ENCODE peak calls at places on chromosomes 6 and 20, in eight cellular contexts. W is esophagus squamous epithelium, X is IMR-90, B is breast epithelium, M is body of pancreas, Z is adrenal gland, Q is H1, P is Peyer's patch. J is an unnamed sample.

GRCh38 chr20:24493661-24494459 is 24.4 kb downstream of the SYNDIG1 start:
- DNase-seq in W (no peak), P (no peak), M (no peak), B (no peak), Q (no peak), X (no peak), Z (no peak), J (no peak)

GRCh38 chr6:13014551-13015378 is 298.2 kb downstream of the PHACTR1 start:
- DNase-seq in B (no peak), Q (peak), Z (no peak), W (no peak), P (no peak), M (peak), X (no peak), J (no peak)

GRCh38 chr6:104648347-104648746 is 211.4 kb downstream of the HACE1 start:
- DNase-seq in M (no peak), Q (no peak), X (no peak), B (no peak), W (no peak), Z (no peak), P (no peak), J (no peak)

GRCh38 chr20:25139061-25139705 is 56.3 kb upstream of the ENTPD6 start:
- DNase-seq in X (no peak), Z (no peak), P (no peak), W (no peak), B (no peak), Q (no peak), M (no peak), J (no peak)

GRCh38 chr6:135052939-135053338 is 1.7 kb downstream of the HBS1L start:
- DNase-seq in W (no peak), P (no peak), X (no peak), B (no peak), Z (no peak), Q (no peak), M (no peak), J (no peak)

GRCh38 chr6:37024665-37025337 is 19.3 kb downstream of the FGD2 start:
- DNase-seq in Q (no peak), M (peak), Z (peak), X (peak), B (no peak), P (no peak), W (no peak), J (no peak)

GRCh38 chr20:23180451-23180921 is 94.4 kb upstream of the CD93 start:
- DNase-seq in M (no peak), Z (no peak), B (no peak), W (no peak), X (no peak), P (no peak), Q (no peak), J (no peak)

GRCh38 chr6:16334671-16335070 is 96.3 kb downstream of the GMPR start:
- DNase-seq in B (no peak), X (peak), W (no peak), Z (peak), P (no peak), Q (no peak), M (peak), J (peak)

GRCh38 chr6:149990672-149991402 is 27.1 kb downstream of the ULBP1 start:
- DNase-seq in Q (peak), B (peak), W (no peak), Z (peak), X (no peak), M (no peak), P (peak), J (peak)

GRCh38 chr6:112232845-112233256 is 21.5 kb downstream of the LAMA4 start:
- DNase-seq in X (peak), B (no peak), Z (peak), W (no peak), Q (no peak), M (no peak), P (no peak), J (no peak)

GRCh38 chr6:111988926-111989325 is 65.0 kb upstream of the CCN6 start:
- DNase-seq in W (no peak), B (no peak), M (no peak), P (no peak), Q (no peak), Z (no peak), X (no peak), J (no peak)

GRCh38 chr6:75600694-75601265 is 900 bp upstream of the SENP6 start:
- DNase-seq in Q (no peak), Z (no peak), M (no peak), X (no peak), P (no peak), B (no peak), W (no peak), J (no peak)

GRCh38 chr6:113903666-113904330 is 46.7 kb downstream of the MARCKS start:
- DNase-seq in Q (no peak), W (no peak), Z (peak), X (peak), P (no peak), B (no peak), M (peak), J (peak)

GRCh38 chr6:70060680-70061079 is 194.3 kb downstream of the COL19A1 start:
- DNase-seq in Z (no peak), B (no peak), M (no peak), X (no peak), P (no peak), W (no peak), Q (no peak), J (no peak)

GRCh38 chr6:126039284-126039683 is 52.9 kb downstream of the TRMT11 start:
- DNase-seq in Q (no peak), B (no peak), X (peak), P (no peak), W (no peak), Z (no peak), M (no peak), J (no peak)

GRCh38 chr6:161439093-161439492 is 165.2 kb upstream of the AGPAT4 start:
- DNase-seq in P (no peak), X (peak), Q (no peak), Z (peak), B (peak), M (peak), W (no peak), J (peak)

GRCh38 chr6:41021832-41022231 is 17.2 kb downstream of the UNC5CL start:
- DNase-seq in W (no peak), X (peak), B (no peak), P (no peak), Q (no peak), Z (peak), M (peak), J (no peak)

GRCh38 chr6:155132617-155133016 is 131.2 kb upstream of the CLDN20 start:
- DNase-seq in B (no peak), Z (no peak), X (no peak), P (no peak), W (no peak), Q (no peak), M (no peak), J (no peak)

GRCh38 chr6:2471474-2471873 is 226.1 kb upstream of the GMDS start:
- DNase-seq in X (no peak), Z (no peak), W (no peak), Q (no peak), P (no peak), B (no peak), M (no peak), J (no peak)

GRCh38 chr6:167976708-167977107 is 20.8 kb upstream of the KIF25 start:
- DNase-seq in M (no peak), P (no peak), Z (no peak), W (no peak), X (no peak), B (no peak), Q (no peak), J (no peak)

GRCh38 chr6:113875470-113875869 is 18.3 kb downstream of the MARCKS start:
- DNase-seq in B (no peak), W (no peak), Z (no peak), P (no peak), Q (no peak), X (peak), M (no peak), J (no peak)

GRCh38 chr20:32189691-32190607 is 17.6 kb downstream of the PLAGL2 start:
- DNase-seq in P (peak), Z (peak), X (peak), Q (peak), W (no peak), B (peak), M (peak), J (no peak)

GRCh38 chr6:48928937-48929336 is 534.1 kb downstream of the MMUT start:
- DNase-seq in B (no peak), W (no peak), Q (no peak), Z (no peak), X (no peak), P (no peak), M (no peak), J (no peak)

GRCh38 chr20:52039746-52040145 is 151.8 kb downstream of the ZFP64 start:
- DNase-seq in X (no peak), B (no peak), M (no peak), P (no peak), W (no peak), Z (no peak), Q (no peak), J (no peak)

GRCh38 chr20:51447097-51447764 is 95.3 kb downstream of the NFATC2 start:
- DNase-seq in X (peak), W (no peak), B (peak), Q (no peak), P (peak), M (peak), Z (no peak), J (peak)

GRCh38 chr20:53224851-53225250 is 252.7 kb downstream of the TSHZ2 start:
- DNase-seq in M (no peak), B (no peak), Z (no peak), W (no peak), P (no peak), Q (no peak), X (peak), J (no peak)
- TF ChIP-seq POLR2A in M (no peak), B (no peak), Z (no peak), W (no peak), P (no peak), Q (no peak), X (no peak), J (no peak)

DNA sequence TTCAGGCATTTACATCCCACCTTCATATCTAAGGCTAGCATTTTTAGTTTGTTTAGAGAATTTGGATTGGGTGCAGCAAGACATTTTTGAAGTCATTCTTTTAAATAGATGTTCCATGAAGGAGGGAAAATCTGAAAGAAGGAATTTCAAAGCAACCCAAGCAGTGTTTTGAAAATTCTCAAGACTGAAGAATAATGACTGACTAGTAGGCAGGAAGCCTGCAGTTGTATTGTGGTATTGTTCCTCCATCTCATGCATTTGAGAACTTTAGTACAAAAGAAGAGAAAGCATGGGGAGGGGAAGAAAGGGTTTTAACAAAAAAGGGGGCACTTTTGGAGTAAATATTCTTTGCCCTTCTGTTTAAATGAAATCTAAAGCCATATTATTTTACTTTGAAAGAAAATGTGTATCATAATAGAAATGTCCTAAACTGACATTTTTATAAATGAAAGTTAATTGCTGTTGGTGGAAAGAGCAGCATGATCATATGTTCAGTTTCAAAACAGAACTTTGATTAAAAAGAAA is 6.6 kb downstream of the NCOA3 start:
- DNase-seq in B (no peak), Z (no peak), X (no peak), Q (no peak), W (no peak), M (no peak), P (no peak), J (no peak)
- TF ChIP-seq CTCF in B (no peak), Z (no peak), X (no peak), Q (no peak), W (no peak), M (no peak), P (no peak), J (no peak)

GRCh38 chr20:652611-653109 is 340 bp downstream of the SRXN1 start:
- DNase-seq in Z (no peak), M (peak), X (peak), B (no peak), W (no peak), Q (no peak), P (no peak), J (no peak)

GRCh38 chr20:651713-652610 is 1.0 kb downstream of the SRXN1 start:
- DNase-seq in X (no peak), B (no peak), W (no peak), Z (peak), P (no peak), M (no peak), Q (no peak), J (no peak)

GRCh38 chr20:654427-654770 is 1.4 kb upstream of the SRXN1 start:
- DNase-seq in W (no peak), Q (no peak), X (no peak), M (no peak), B (no peak), Z (no peak), P (no peak), J (no peak)

GRCh38 chr20:653590-654426 is 808 bp upstream of the SRXN1 start:
- DNase-seq in Z (no peak), M (no peak), Q (no peak), X (no peak), W (no peak), P (no peak), B (no peak), J (no peak)

GRCh38 chr20:653110-653589 is at the start of gene SRXN1:
- DNase-seq in Q (peak), M (peak), B (peak), W (peak), Z (peak), X (peak), P (peak), J (peak)
- TF ChIP-seq POLR2A in Q (no peak), M (no peak), B (no peak), W (no peak), Z (peak), X (peak), P (no peak), J (no peak)

GRCh38 chr6:35452186-35453090 is at the start of gene FANCE:
- DNase-seq in P (peak), Z (peak), Q (peak), X (peak), W (peak), M (peak), B (peak), J (peak)
- TF ChIP-seq CTCF in P (no peak), Z (no peak), Q (no peak), X (no peak), W (no peak), M (no peak), B (no peak), J (no peak)

GRCh38 chr20:3576363-3576762 is 86.8 kb downstream of the GFRA4 start:
- DNase-seq in W (no peak), M (no peak), P (no peak), X (no peak), B (no peak), Z (no peak), Q (no peak), J (no peak)

GRCh38 chr20:3583765-3584164 is 79.4 kb downstream of the GFRA4 start:
- DNase-seq in P (no peak), M (no peak), Z (no peak), X (no peak), Q (no peak), B (no peak), W (no peak), J (no peak)

GRCh38 chr20:3577366-3577765 is 85.8 kb downstream of the GFRA4 start:
- DNase-seq in X (no peak), P (no peak), M (no peak), B (no peak), W (no peak), Q (no peak), Z (no peak), J (no peak)

GRCh38 chr20:3586111-3586510 is 77.1 kb downstream of the GFRA4 start:
- DNase-seq in Q (no peak), W (no peak), Z (no peak), B (no peak), X (no peak), P (no peak), M (no peak), J (no peak)

GRCh38 chr20:3580412-3580811 is 82.8 kb downstream of the GFRA4 start:
- DNase-seq in B (no peak), Z (no peak), M (no peak), P (no peak), X (no peak), W (no peak), Q (no peak), J (no peak)
- TF ChIP-seq POLR2A in B (no peak), Z (no peak), M (no peak), P (no peak), X (no peak), W (no peak), Q (no peak), J (no peak)

DNA sequence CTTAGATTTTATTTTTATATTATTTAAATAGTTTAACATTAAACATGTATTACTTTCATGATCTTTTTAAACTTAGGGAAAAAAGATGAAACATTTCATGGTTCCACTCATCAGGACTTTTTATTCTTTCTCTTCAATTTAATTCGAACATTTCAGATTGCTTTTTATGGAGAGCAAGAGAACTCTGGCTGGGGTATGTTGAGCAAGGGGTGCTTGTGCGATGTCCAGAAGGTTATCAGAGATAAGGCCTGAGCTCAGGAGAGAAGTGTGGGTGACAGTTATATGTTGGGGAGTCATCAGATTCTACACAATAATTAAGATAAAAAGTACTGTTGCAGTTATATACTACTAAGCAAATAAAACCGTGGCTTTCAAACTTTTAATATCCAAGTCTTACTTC is 37.5 kb downstream of the FKBP5 start:
- DNase-seq in X (no peak), Q (no peak), W (no peak), M (no peak), P (no peak), B (no peak), Z (no peak), J (no peak)
- TF ChIP-seq CTCF in X (no peak), Q (no peak), W (no peak), M (no peak), P (no peak), B (no peak), Z (no peak), J (no peak)